ENCODE peak calls at places on chromosomes 13 and 19, in six cellular contexts. L is M059J, I is dorsolateral prefrontal cortex, S is D721Med, V is H54, J is non-pigmented ciliary epithelial cell. O is an unnamed sample.

GRCh38 chr19:41530184-41530534 is 45.8 kb upstream of the CEACAM21 start:
- DNase-seq in L (no peak), V (no peak), J (no peak), S (no peak), I (no peak), O (no peak)

GRCh38 chr19:4749870-4750269 is 26.2 kb upstream of the DPP9 start:
- DNase-seq in S (no peak), I (peak; percentile 69), L (no peak), J (no peak), V (no peak), O (no peak)

GRCh38 chr19:29467824-29468401 is 57.9 kb upstream of the VSTM2B start:
- DNase-seq in I (peak; percentile 58), S (no peak), V (no peak), J (no peak), L (peak; percentile 46), O (peak; percentile 37)

GRCh38 chr13:47299316-47299715 is 402.5 kb upstream of the HTR2A start:
- DNase-seq in S (no peak), I (no peak), J (no peak), V (no peak), L (peak; percentile 50), O (no peak)

GRCh38 chr13:74774252-74774651 is 640.0 kb upstream of the KLF12 start:
- DNase-seq in V (no peak), J (no peak), L (no peak), I (no peak), S (no peak), O (no peak)

GRCh38 chr19:7944177-7944761 is 803 bp upstream of the TIMM44 start:
- DNase-seq in I (peak; percentile 92), L (peak; percentile 86), S (no peak), J (peak; percentile 67), V (peak; percentile 82), O (peak; percentile 71)

GRCh38 chr13:48189122-48189521 is 43.9 kb upstream of the ITM2B start:
- DNase-seq in V (no peak), S (no peak), L (no peak), J (no peak), I (no peak), O (no peak)

GRCh38 chr19:56566904-56567273 is 379 bp upstream of the ZNF470 start:
- DNase-seq in L (peak; percentile 35), S (peak; percentile 24), I (peak; percentile 55), J (peak; percentile 0), V (no peak), O (peak; percentile 51)

GRCh38 chr19:37334179-37335071 is 36.5 kb upstream of the ZNF527 start:
- DNase-seq in L (peak; percentile 89), J (peak; percentile 46), V (peak; percentile 60), S (peak; percentile 79), I (peak; percentile 98), O (peak; percentile 66)

GRCh38 chr13:73401769-73402168 is 343.0 kb downstream of the KLF5 start:
- DNase-seq in V (no peak), S (no peak), I (no peak), L (no peak), J (no peak), O (no peak)

GRCh38 chr19:51367565-51368365 is 1.0 kb downstream of the CLDND2 start:
- DNase-seq in S (peak; percentile 92), I (peak; percentile 98), V (peak; percentile 77), L (peak; percentile 97), J (peak; percentile 92), O (peak; percentile 94)

GRCh38 chr19:4084547-4084877 is 17.8 kb upstream of the ZBTB7A start:
- DNase-seq in J (no peak), L (no peak), V (no peak), S (no peak), I (no peak), O (no peak)

GRCh38 chr19:39555883-39556282 is 15.9 kb upstream of the EID2 start:
- DNase-seq in L (no peak), V (no peak), I (no peak), J (no peak), S (no peak), O (no peak)

GRCh38 chr19:8897106-8897505 is 64.9 kb downstream of the MBD3L1 start:
- DNase-seq in L (peak; percentile 4), V (no peak), J (no peak), S (no peak), I (no peak), O (no peak)

GRCh38 chr13:111115051-111115840 is at the start of gene ARHGEF7:
- DNase-seq in J (no peak), S (no peak), V (no peak), L (no peak), I (no peak), O (no peak)

GRCh38 chr19:13026478-13026999 is 31.3 kb downstream of the NFIX start:
- DNase-seq in S (no peak), J (no peak), L (peak; percentile 89), I (no peak), V (no peak), O (no peak)

GRCh38 chr13:113565526-113566226 is 18.9 kb upstream of the TFDP1 start:
- DNase-seq in L (no peak), J (no peak), I (no peak), S (no peak), V (no peak), O (no peak)

GRCh38 chr13:59996461-59996860 is 167.3 kb downstream of the DIAPH3 start:
- DNase-seq in J (no peak), L (no peak), S (no peak), V (no peak), I (no peak), O (no peak)

O was measured in substantia nigra.